ENCODE peak calls at places on chromosomes 4 and X, in eight cellular contexts. S is A549; H is CD8-positive, alpha-beta memory T cell; R is uterus; J is M059J; B is HCT116; Y is stimulated activated CD4-positive, alpha-beta T cell treated with anti-CD3 and anti-CD28 coated beads, Interleukin-2, amount 100 ng/mL, for 48 hours; N is astrocyte of the spinal cord. W is an unnamed sample.
A peak's percentile ranks its signal among the peaks of the same experiment; 100 is the strongest.

GRCh38 chr4:118173956-118174355 is 139.7 kb downstream of the NDST3 start:
- DNase-seq in S (no peak), H (no peak), R (no peak), J (peak; percentile 77), B (no peak), Y (no peak), N (peak; percentile 92), W (no peak)

GRCh38 chrX:70174754-70175153 is 2.5 kb upstream of the DGAT2L6 start:
- DNase-seq in S (no peak), H (no peak), R (no peak), J (peak; percentile 69), B (no peak), Y (no peak), N (peak; percentile 53), W (no peak)

GRCh38 chr4:81481151-81481550 is 9.4 kb upstream of the RASGEF1B start:
- DNase-seq in S (no peak), H (no peak), R (no peak), J (no peak), B (no peak), Y (no peak), N (no peak), W (no peak)

GRCh38 chr4:10526431-10527222 is 69.4 kb upstream of the ZNF518B start:
- DNase-seq in S (no peak), H (no peak), R (no peak), J (peak; percentile 45), B (peak; percentile 91), Y (no peak), N (no peak), W (no peak)

GRCh38 chr4:88526221-88526815 is 2.7 kb upstream of the PYURF start:
- DNase-seq in S (no peak), H (no peak), R (no peak), J (peak; percentile 27), B (no peak), Y (no peak), N (no peak), W (no peak)

GRCh38 chr4:126762651-126763247 is 870.0 kb upstream of the INTU start:
- DNase-seq in S (no peak), H (no peak), R (no peak), J (no peak), B (no peak), Y (no peak), N (no peak), W (no peak)

GRCh38 chr4:118270492-118270891 is 82.3 kb downstream of the PRSS12 start:
- DNase-seq in S (peak; percentile 43), H (no peak), R (no peak), J (peak; percentile 34), B (peak; percentile 35), Y (no peak), N (peak; percentile 72), W (no peak)

GRCh38 chr4:139184129-139184528 is 7.1 kb upstream of the ELF2 start:
- DNase-seq in S (peak; percentile 43), H (no peak), R (no peak), J (peak; percentile 29), B (no peak), Y (no peak), N (peak; percentile 51), W (no peak)

GRCh38 chr4:177047070-177047850 is 254.5 kb upstream of the VEGFC start:
- DNase-seq in S (peak; percentile 78), H (peak; percentile 27), R (peak; percentile 33), J (peak; percentile 80), B (peak; percentile 59), Y (peak; percentile 44), N (peak; percentile 85), W (peak; percentile 25)

GRCh38 chrX:137896123-137896522 is 330.2 kb downstream of the ZIC3 start:
- DNase-seq in S (no peak), H (no peak), R (no peak), J (no peak), B (no peak), Y (no peak), N (no peak), W (no peak)

GRCh38 chr4:175309041-175309440 is 390.9 kb downstream of the ADAM29 start:
- DNase-seq in S (no peak), H (no peak), R (no peak), J (peak; percentile 37), B (no peak), Y (no peak), N (no peak), W (no peak)

GRCh38 chr4:36255575-36255974 is 11.3 kb upstream of the ARAP2 start:
- DNase-seq in S (no peak), H (peak; percentile 46), R (no peak), J (no peak), B (no peak), Y (peak; percentile 37), N (no peak), W (peak; percentile 50)

GRCh38 chr4:7358100-7358735 is 76.5 kb downstream of the PSAPL1 start:
- DNase-seq in S (peak; percentile 73), H (no peak), R (peak; percentile 35), J (peak; percentile 87), B (peak; percentile 42), Y (no peak), N (peak; percentile 83), W (no peak)

GRCh38 chr4:108559911-108560310 is 60.5 kb upstream of the RPL34 start:
- DNase-seq in S (no peak), H (no peak), R (no peak), J (no peak), B (no peak), Y (no peak), N (no peak), W (no peak)

GRCh38 chrX:54819201-54819600 is 11.7 kb downstream of the MAGED2 start:
- DNase-seq in S (no peak), H (no peak), R (no peak), J (no peak), B (no peak), Y (no peak), N (no peak), W (no peak)

GRCh38 chrX:71081348-71082148 is 13.4 kb upstream of the SNX12 start:
- DNase-seq in S (peak; percentile 66), H (no peak), R (no peak), J (peak; percentile 74), B (no peak), Y (no peak), N (no peak), W (no peak)

GRCh38 chr4:126661194-126661593 is 971.6 kb upstream of the INTU start:
- DNase-seq in S (no peak), H (no peak), R (no peak), J (no peak), B (no peak), Y (no peak), N (no peak), W (no peak)

GRCh38 chr4:135508006-135508714 is 1306.6 kb upstream of the PABPC4L start:
- DNase-seq in S (peak; percentile 77), H (no peak), R (no peak), J (peak; percentile 86), B (peak; percentile 88), Y (no peak), N (peak; percentile 89), W (no peak)

GRCh38 chr4:166459616-166460015 is 586.6 kb downstream of the TLL1 start:
- DNase-seq in S (no peak), H (no peak), R (no peak), J (no peak), B (no peak), Y (no peak), N (no peak), W (no peak)

GRCh38 chrX:10508891-10509290 is 111.5 kb downstream of the MID1 start:
- DNase-seq in S (no peak), H (no peak), R (no peak), J (no peak), B (no peak), Y (no peak), N (no peak), W (no peak)

GRCh38 chr4:56218230-56218895 is 168.9 kb downstream of the AASDH start:
- DNase-seq in S (no peak), H (no peak), R (no peak), J (no peak), B (no peak), Y (no peak), N (no peak), W (no peak)

GRCh38 chrX:5730561-5730960 is 498.1 kb downstream of the NLGN4X start:
- DNase-seq in S (no peak), H (no peak), R (no peak), J (no peak), B (no peak), Y (no peak), N (peak; percentile 13), W (no peak)

GRCh38 chr4:23819041-23819511 is 70.8 kb downstream of the PPARGC1A start:
- DNase-seq in S (no peak), H (no peak), R (no peak), J (peak; percentile 58), B (no peak), Y (no peak), N (peak; percentile 51), W (no peak)

GRCh38 chr4:143489116-143489515 is 24.4 kb upstream of the SMARCA5 start:
- DNase-seq in S (no peak), H (no peak), R (no peak), J (peak; percentile 25), B (no peak), Y (no peak), N (peak; percentile 15), W (no peak)

GRCh38 chr4:188092824-188093223 is 16.6 kb downstream of the TRIML2 start:
- DNase-seq in S (no peak), H (no peak), R (no peak), J (peak; percentile 27), B (no peak), Y (no peak), N (no peak), W (no peak)